ENCODE peak calls at places on chromosomes 11 and 22, in six cellular contexts. One of them, this sample, is unnamed.

GRCh38 chr11:71580057-71581003 is 2.3 kb downstream of the KRTAP5-11 start:
- DNase-seq in A673: peak; percentile 93
- DNase-seq in small intestine: peak; percentile 69
- DNase-seq in GM23248: peak; percentile 90
- DNase-seq in CD4-positive, CD25-positive, alpha-beta regulatory T cell: peak; percentile 15
- DNase-seq in heart right ventricle: peak; percentile 77
- DNase-seq in this sample: no peak

GRCh38 chr11:33802414-33802950 is 28.2 kb upstream of the FBXO3 start:
- DNase-seq in A673: peak; percentile 98
- DNase-seq in small intestine: peak; percentile 54
- DNase-seq in GM23248: peak; percentile 93
- DNase-seq in CD4-positive, CD25-positive, alpha-beta regulatory T cell: no peak
- DNase-seq in heart right ventricle: peak; percentile 46
- DNase-seq in this sample: no peak

GRCh38 chr11:95245038-95245437 is 14.0 kb upstream of the SESN3 start:
- DNase-seq in A673: no peak
- DNase-seq in small intestine: no peak
- DNase-seq in GM23248: peak; percentile 77
- DNase-seq in CD4-positive, CD25-positive, alpha-beta regulatory T cell: no peak
- DNase-seq in heart right ventricle: no peak
- DNase-seq in this sample: no peak

GRCh38 chr11:82586581-82586980 is 147.1 kb downstream of the FAM181B start:
- DNase-seq in A673: no peak
- DNase-seq in small intestine: no peak
- DNase-seq in GM23248: no peak
- DNase-seq in CD4-positive, CD25-positive, alpha-beta regulatory T cell: no peak
- DNase-seq in heart right ventricle: no peak
- DNase-seq in this sample: no peak

GRCh38 chr11:101133190-101133589 is 3.6 kb upstream of the PGR start:
- DNase-seq in A673: peak; percentile 23
- DNase-seq in small intestine: no peak
- DNase-seq in GM23248: peak; percentile 2
- DNase-seq in CD4-positive, CD25-positive, alpha-beta regulatory T cell: no peak
- DNase-seq in heart right ventricle: no peak
- DNase-seq in this sample: no peak

GRCh38 chr11:110712643-110713468 is 619 bp upstream of the ARHGAP20 start:
- DNase-seq in A673: peak; percentile 80
- DNase-seq in small intestine: peak; percentile 1
- DNase-seq in GM23248: peak; percentile 64
- DNase-seq in CD4-positive, CD25-positive, alpha-beta regulatory T cell: no peak
- DNase-seq in heart right ventricle: peak; percentile 19
- DNase-seq in this sample: no peak

GRCh38 chr11:9571766-9572120 is 1.7 kb upstream of the WEE1 start:
- DNase-seq in A673: no peak
- DNase-seq in small intestine: no peak
- DNase-seq in GM23248: no peak
- DNase-seq in CD4-positive, CD25-positive, alpha-beta regulatory T cell: no peak
- DNase-seq in heart right ventricle: no peak
- DNase-seq in this sample: no peak

GRCh38 chr11:66268953-66269906 is 791 bp downstream of the RAB1B start:
- DNase-seq in A673: peak; percentile 67
- DNase-seq in small intestine: peak; percentile 51
- DNase-seq in GM23248: peak; percentile 62
- DNase-seq in CD4-positive, CD25-positive, alpha-beta regulatory T cell: peak; percentile 55
- DNase-seq in heart right ventricle: no peak
- DNase-seq in this sample: no peak

GRCh38 chr22:35231585-35232084 is 25.7 kb upstream of the HMGXB4 start:
- DNase-seq in A673: peak; percentile 79
- DNase-seq in small intestine: peak; percentile 75
- DNase-seq in GM23248: peak; percentile 64
- DNase-seq in CD4-positive, CD25-positive, alpha-beta regulatory T cell: peak; percentile 82
- DNase-seq in heart right ventricle: peak; percentile 18
- DNase-seq in this sample: peak; percentile 35

GRCh38 chr11:126862664-126863247 is 137.8 kb downstream of the KIRREL3 start:
- DNase-seq in A673: no peak
- DNase-seq in small intestine: no peak
- DNase-seq in GM23248: no peak
- DNase-seq in CD4-positive, CD25-positive, alpha-beta regulatory T cell: no peak
- DNase-seq in heart right ventricle: no peak
- DNase-seq in this sample: peak; percentile 2

GRCh38 chr11:2537010-2537695 is 92.3 kb downstream of the KCNQ1 start:
- DNase-seq in A673: no peak
- DNase-seq in small intestine: no peak
- DNase-seq in GM23248: no peak
- DNase-seq in CD4-positive, CD25-positive, alpha-beta regulatory T cell: no peak
- DNase-seq in heart right ventricle: no peak
- DNase-seq in this sample: no peak

GRCh38 chr11:122089111-122089510 is 26.9 kb downstream of the BLID start:
- DNase-seq in A673: no peak
- DNase-seq in small intestine: no peak
- DNase-seq in GM23248: peak; percentile 53
- DNase-seq in CD4-positive, CD25-positive, alpha-beta regulatory T cell: no peak
- DNase-seq in heart right ventricle: no peak
- DNase-seq in this sample: no peak

GRCh38 chr22:30460147-30460546 is 11.7 kb downstream of the SEC14L3 start:
- DNase-seq in A673: no peak
- DNase-seq in small intestine: no peak
- DNase-seq in GM23248: no peak
- DNase-seq in CD4-positive, CD25-positive, alpha-beta regulatory T cell: no peak
- DNase-seq in heart right ventricle: no peak
- DNase-seq in this sample: no peak

GRCh38 chr22:48236261-48236660 is 1473.8 kb downstream of the TBC1D22A start:
- DNase-seq in A673: no peak
- DNase-seq in small intestine: no peak
- DNase-seq in GM23248: no peak
- DNase-seq in CD4-positive, CD25-positive, alpha-beta regulatory T cell: no peak
- DNase-seq in heart right ventricle: no peak
- DNase-seq in this sample: no peak

GRCh38 chr22:17159504-17159951 is 451 bp upstream of the HDHD5 start:
- DNase-seq in A673: peak; percentile 66
- DNase-seq in small intestine: peak; percentile 83
- DNase-seq in GM23248: peak; percentile 75
- DNase-seq in CD4-positive, CD25-positive, alpha-beta regulatory T cell: peak; percentile 56
- DNase-seq in heart right ventricle: peak; percentile 40
- DNase-seq in this sample: no peak

GRCh38 chr11:36114095-36114494 is 170.2 kb downstream of the LDLRAD3 start:
- DNase-seq in A673: no peak
- DNase-seq in small intestine: no peak
- DNase-seq in GM23248: no peak
- DNase-seq in CD4-positive, CD25-positive, alpha-beta regulatory T cell: no peak
- DNase-seq in heart right ventricle: no peak
- DNase-seq in this sample: no peak

GRCh38 chr11:68749501-68750196 is 1.7 kb downstream of the TESMIN start:
- DNase-seq in A673: no peak
- DNase-seq in small intestine: no peak
- DNase-seq in GM23248: peak; percentile 23
- DNase-seq in CD4-positive, CD25-positive, alpha-beta regulatory T cell: no peak
- DNase-seq in heart right ventricle: no peak
- DNase-seq in this sample: no peak

GRCh38 chr11:128616158-128616557 is 28.8 kb upstream of the ETS1 start:
- DNase-seq in A673: no peak
- DNase-seq in small intestine: no peak
- DNase-seq in GM23248: no peak
- DNase-seq in CD4-positive, CD25-positive, alpha-beta regulatory T cell: no peak
- DNase-seq in heart right ventricle: no peak
- DNase-seq in this sample: no peak

GRCh38 chr11:84390441-84391078 is 1104.4 kb upstream of the CCDC90B start:
- DNase-seq in A673: peak; percentile 15
- DNase-seq in small intestine: no peak
- DNase-seq in GM23248: no peak
- DNase-seq in CD4-positive, CD25-positive, alpha-beta regulatory T cell: no peak
- DNase-seq in heart right ventricle: no peak
- DNase-seq in this sample: no peak

GRCh38 chr11:12675951-12676711 is 1.9 kb downstream of the TEAD1 start:
- DNase-seq in A673: peak; percentile 24
- DNase-seq in small intestine: peak; percentile 47
- DNase-seq in GM23248: peak; percentile 50
- DNase-seq in CD4-positive, CD25-positive, alpha-beta regulatory T cell: peak; percentile 6
- DNase-seq in heart right ventricle: no peak
- DNase-seq in this sample: no peak

GRCh38 chr11:46381046-46381835 is at the start of gene MDK:
- DNase-seq in A673: peak; percentile 63
- DNase-seq in small intestine: no peak
- DNase-seq in GM23248: peak; percentile 61
- DNase-seq in CD4-positive, CD25-positive, alpha-beta regulatory T cell: no peak
- DNase-seq in heart right ventricle: no peak
- DNase-seq in this sample: no peak

GRCh38 chr11:71998649-71999310 is at the start of gene IL18BP:
- DNase-seq in A673: no peak
- DNase-seq in small intestine: peak; percentile 33
- DNase-seq in GM23248: no peak
- DNase-seq in CD4-positive, CD25-positive, alpha-beta regulatory T cell: peak; percentile 81
- DNase-seq in heart right ventricle: peak; percentile 46
- DNase-seq in this sample: peak; percentile 15

GRCh38 chr11:45885921-45886721 is 670 bp downstream of the MAPK8IP1 start:
- DNase-seq in A673: no peak
- DNase-seq in small intestine: no peak
- DNase-seq in GM23248: no peak
- DNase-seq in CD4-positive, CD25-positive, alpha-beta regulatory T cell: no peak
- DNase-seq in heart right ventricle: no peak
- DNase-seq in this sample: no peak

GRCh38 chr11:92224394-92225205 is at the start of gene FAT3:
- DNase-seq in A673: peak; percentile 82
- DNase-seq in small intestine: no peak
- DNase-seq in GM23248: peak; percentile 65
- DNase-seq in CD4-positive, CD25-positive, alpha-beta regulatory T cell: no peak
- DNase-seq in heart right ventricle: peak; percentile 3
- DNase-seq in this sample: no peak

GRCh38 chr22:42895087-42895486 is 38.0 kb upstream of the ARFGAP3 start:
- DNase-seq in A673: peak; percentile 33
- DNase-seq in small intestine: no peak
- DNase-seq in GM23248: no peak
- DNase-seq in CD4-positive, CD25-positive, alpha-beta regulatory T cell: peak; percentile 42
- DNase-seq in heart right ventricle: no peak
- DNase-seq in this sample: no peak

DNA sequence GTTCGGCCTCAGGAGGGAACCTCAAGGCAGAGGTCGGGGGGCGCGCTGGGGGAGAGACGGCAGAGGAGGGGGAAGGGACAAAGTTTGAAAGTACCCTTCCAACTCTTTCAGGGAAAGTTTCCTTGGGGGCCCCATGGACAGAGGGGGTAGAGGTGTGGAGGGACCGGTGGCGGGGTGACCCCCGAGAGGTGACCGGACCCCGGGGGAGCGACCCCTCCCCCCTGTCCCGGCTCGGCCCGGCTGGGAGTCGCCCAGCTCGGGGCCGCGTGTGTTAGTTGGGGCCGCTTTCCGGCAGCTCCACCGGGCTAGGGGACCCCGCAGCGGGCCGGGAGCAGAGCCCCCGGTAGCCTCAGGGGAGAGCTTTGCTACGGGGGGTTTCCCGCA is 3.2 kb upstream of the GCAT start:
- DNase-seq in A673: no peak
- DNase-seq in small intestine: no peak
- DNase-seq in GM23248: peak; percentile 42
- DNase-seq in CD4-positive, CD25-positive, alpha-beta regulatory T cell: no peak
- DNase-seq in heart right ventricle: no peak
- DNase-seq in this sample: no peak
- H3K4me3 ChIP-seq in A673: peak overlapping the region; percentile 77
- H3K4me3 ChIP-seq in small intestine: peak overlapping the region; percentile 64
- H3K4me3 ChIP-seq in GM23248: peak overlapping the region; percentile 76
- H3K4me3 ChIP-seq in CD4-positive, CD25-positive, alpha-beta regulatory T cell: no peak overlapping the region
- H3K4me3 ChIP-seq in heart right ventricle: peak overlapping the region; percentile 54
- H3K4me3 ChIP-seq in this sample: peak overlapping the region; percentile 62

GRCh38 chr11:119696378-119697157 is 32.4 kb downstream of the NECTIN1 start:
- DNase-seq in A673: no peak
- DNase-seq in small intestine: peak; percentile 73
- DNase-seq in GM23248: no peak
- DNase-seq in CD4-positive, CD25-positive, alpha-beta regulatory T cell: no peak
- DNase-seq in heart right ventricle: no peak
- DNase-seq in this sample: no peak

GRCh38 chr11:119699227-119699626 is 29.8 kb downstream of the NECTIN1 start:
- DNase-seq in A673: no peak
- DNase-seq in small intestine: peak; percentile 97
- DNase-seq in GM23248: peak; percentile 37
- DNase-seq in CD4-positive, CD25-positive, alpha-beta regulatory T cell: no peak
- DNase-seq in heart right ventricle: peak; percentile 88
- DNase-seq in this sample: no peak

GRCh38 chr11:119697882-119698281 is 31.1 kb downstream of the NECTIN1 start:
- DNase-seq in A673: no peak
- DNase-seq in small intestine: no peak
- DNase-seq in GM23248: no peak
- DNase-seq in CD4-positive, CD25-positive, alpha-beta regulatory T cell: no peak
- DNase-seq in heart right ventricle: no peak
- DNase-seq in this sample: no peak

GRCh38 chr11:119700030-119700429 is 29.0 kb downstream of the NECTIN1 start:
- DNase-seq in A673: no peak
- DNase-seq in small intestine: peak; percentile 55
- DNase-seq in GM23248: no peak
- DNase-seq in CD4-positive, CD25-positive, alpha-beta regulatory T cell: no peak
- DNase-seq in heart right ventricle: no peak
- DNase-seq in this sample: no peak

GRCh38 chr11:119697445-119697844 is 31.6 kb downstream of the NECTIN1 start:
- DNase-seq in A673: no peak
- DNase-seq in small intestine: no peak
- DNase-seq in GM23248: no peak
- DNase-seq in CD4-positive, CD25-positive, alpha-beta regulatory T cell: no peak
- DNase-seq in heart right ventricle: no peak
- DNase-seq in this sample: no peak
- H3K4me1 ChIP-seq in A673: no peaks in the 10 kb centered on the region
- H3K4me1 ChIP-seq in small intestine: peaks cover 39% of the 10 kb centered on the region
- H3K4me1 ChIP-seq in GM23248: no peaks in the 10 kb centered on the region
- H3K4me1 ChIP-seq in CD4-positive, CD25-positive, alpha-beta regulatory T cell: no peaks in the 10 kb centered on the region
- H3K4me1 ChIP-seq in heart right ventricle: peaks cover 14% of the 10 kb centered on the region
- H3K4me1 ChIP-seq in this sample: no peaks in the 10 kb centered on the region

DNA sequence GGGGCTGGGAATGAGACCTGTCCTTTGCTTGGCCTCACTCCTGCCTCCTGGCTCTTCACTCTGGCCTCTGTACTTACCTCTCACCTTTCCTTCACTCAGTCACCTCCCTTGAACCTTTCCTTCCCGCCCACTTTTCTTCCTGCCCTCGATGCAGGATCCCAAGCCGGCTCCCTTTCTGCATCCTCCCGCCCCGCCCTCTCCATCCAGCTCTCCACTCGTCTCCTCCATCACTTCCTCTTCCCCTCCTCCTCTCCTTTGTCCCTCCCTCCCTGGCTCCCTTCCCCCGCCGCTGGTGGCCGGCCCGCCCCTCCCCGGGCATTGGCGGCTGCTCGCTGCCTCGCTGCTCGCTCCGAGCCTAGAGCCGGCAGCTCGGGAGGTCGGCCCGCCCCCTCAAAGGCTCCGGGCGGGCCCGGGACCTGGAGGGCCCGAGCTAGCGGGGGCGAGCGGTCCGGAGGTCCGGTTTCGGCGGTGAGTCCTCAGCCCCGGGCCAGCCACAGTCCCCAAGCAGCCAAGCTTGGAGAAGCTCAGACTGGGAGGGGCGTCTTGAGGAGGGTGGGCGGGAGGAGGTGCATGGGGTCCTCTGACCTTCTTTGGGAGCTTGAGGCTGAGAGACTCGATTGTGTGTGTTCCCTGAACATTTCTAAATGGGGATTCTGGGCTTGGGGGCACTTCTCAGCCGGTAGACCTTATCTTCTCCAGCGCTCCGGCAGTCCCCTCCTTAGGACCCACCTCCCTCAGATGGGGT is 13.8 kb downstream of the PHLDB1 start:
- DNase-seq in A673: peak; percentile 95
- DNase-seq in small intestine: peak; percentile 69
- DNase-seq in GM23248: peak; percentile 91
- DNase-seq in CD4-positive, CD25-positive, alpha-beta regulatory T cell: peak; percentile 25
- DNase-seq in heart right ventricle: peak; percentile 93
- DNase-seq in this sample: no peak
- H3K4me3 ChIP-seq in A673: peak overlapping the region; percentile 66
- H3K4me3 ChIP-seq in small intestine: peak overlapping the region; percentile 37
- H3K4me3 ChIP-seq in GM23248: peak overlapping the region; percentile 78
- H3K4me3 ChIP-seq in CD4-positive, CD25-positive, alpha-beta regulatory T cell: no peak overlapping the region
- H3K4me3 ChIP-seq in heart right ventricle: peak overlapping the region; percentile 51
- H3K4me3 ChIP-seq in this sample: peak overlapping the region; percentile 24

GRCh38 chr22:23693979-23694680 is 3.3 kb downstream of the RGL4 start:
- DNase-seq in A673: no peak
- DNase-seq in small intestine: no peak
- DNase-seq in GM23248: no peak
- DNase-seq in CD4-positive, CD25-positive, alpha-beta regulatory T cell: no peak
- DNase-seq in heart right ventricle: no peak
- DNase-seq in this sample: no peak
- H3K4me1 ChIP-seq in A673: no peaks in the 10 kb centered on the region
- H3K4me1 ChIP-seq in small intestine: no peaks in the 10 kb centered on the region
- H3K4me1 ChIP-seq in GM23248: no peaks in the 10 kb centered on the region
- H3K4me1 ChIP-seq in CD4-positive, CD25-positive, alpha-beta regulatory T cell: peaks cover 34% of the 10 kb centered on the region
- H3K4me1 ChIP-seq in heart right ventricle: no peaks in the 10 kb centered on the region
- H3K4me1 ChIP-seq in this sample: peaks cover 37% of the 10 kb centered on the region